ENCODE peak calls at places on chromosome 9, in eight cellular contexts. W is body of pancreas, S is suprapubic skin, Q is transverse colon, R is thyroid gland, N is lower leg skin, I is IMR-90, H is uterus. T is an unnamed sample.
A peak's percentile ranks its signal among the peaks of the same experiment; 100 is the strongest.

GRCh38 chr9:135508211-135508820 is 7.8 kb downstream of the MRPS2 start:
- DNase-seq in W (peak; percentile 6), S (peak; percentile 27), Q (no peak), R (no peak), N (no peak), I (no peak), H (no peak), T (peak; percentile 15)

GRCh38 chr9:119167876-119168275 is 201.4 kb downstream of the BRINP1 start:
- DNase-seq in W (no peak), S (no peak), Q (no peak), R (no peak), N (no peak), I (no peak), H (no peak), T (no peak)

GRCh38 chr9:112852741-112853505 is 37.8 kb downstream of the SLC46A2 start:
- DNase-seq in W (no peak), S (no peak), Q (no peak), R (no peak), N (no peak), I (no peak), H (no peak), T (peak; percentile 33)

GRCh38 chr9:7452378-7452777 is 347.2 kb downstream of the DMAC1 start:
- DNase-seq in W (no peak), S (no peak), Q (no peak), R (no peak), N (no peak), I (peak; percentile 81), H (no peak), T (no peak)

GRCh38 chr9:93531374-93531773 is 45.0 kb upstream of the PHF2 start:
- DNase-seq in W (no peak), S (peak; percentile 21), Q (no peak), R (peak; percentile 15), N (no peak), I (peak; percentile 7), H (no peak), T (no peak)

GRCh38 chr9:2859776-2860379 is 16.0 kb upstream of the PUM3 start:
- DNase-seq in W (peak; percentile 72), S (no peak), Q (peak; percentile 63), R (peak; percentile 59), N (no peak), I (peak; percentile 57), H (no peak), T (peak; percentile 39)

GRCh38 chr9:137394866-137395665 is 27.9 kb downstream of the EXD3 start:
- DNase-seq in W (no peak), S (no peak), Q (no peak), R (no peak), N (no peak), I (no peak), H (no peak), T (no peak)

GRCh38 chr9:135463140-135463539 is 16.4 kb upstream of the PPP1R26 start:
- DNase-seq in W (no peak), S (no peak), Q (no peak), R (no peak), N (no peak), I (peak; percentile 54), H (no peak), T (no peak)

GRCh38 chr9:211036-211435 is 3.6 kb upstream of the DOCK8 start:
- DNase-seq in W (no peak), S (no peak), Q (no peak), R (no peak), N (no peak), I (no peak), H (no peak), T (no peak)

GRCh38 chr9:115250646-115251045 is 132.7 kb upstream of the TNC start:
- DNase-seq in W (no peak), S (no peak), Q (no peak), R (no peak), N (no peak), I (peak; percentile 98), H (no peak), T (no peak)

GRCh38 chr9:119963798-119964372 is 594.6 kb upstream of the BRINP1 start:
- DNase-seq in W (no peak), S (no peak), Q (no peak), R (peak; percentile 8), N (no peak), I (peak; percentile 89), H (no peak), T (no peak)

GRCh38 chr9:131284856-131285255 is 4.7 kb upstream of the PLPP7 start:
- DNase-seq in W (no peak), S (no peak), Q (no peak), R (no peak), N (no peak), I (no peak), H (no peak), T (no peak)
- TF ChIP-seq POLR2A in W (no peak), S (no peak), Q (no peak), R (no peak), N (no peak), I (no peak), H (no peak), T (no peak)

GRCh38 chr9:89593776-89594427 is 10.9 kb upstream of the GADD45G start:
- DNase-seq in W (peak; percentile 69), S (no peak), Q (peak; percentile 69), R (peak; percentile 49), N (no peak), I (peak; percentile 7), H (no peak), T (peak; percentile 83)
- TF ChIP-seq CTCF in W (peak; percentile 62), S (peak; percentile 58), Q (peak; percentile 39), R (peak; percentile 41), N (no peak), I (peak; percentile 37), H (no peak), T (peak; percentile 71)

GRCh38 chr9:13983607-13984006 is 330.3 kb downstream of the NFIB start:
- DNase-seq in W (no peak), S (no peak), Q (no peak), R (no peak), N (no peak), I (no peak), H (no peak), T (no peak)
- TF ChIP-seq POLR2A in W (no peak), S (no peak), Q (no peak), R (no peak), N (no peak), I (no peak), H (no peak), T (no peak)

GRCh38 chr9:128102861-128103588 is 24.5 kb downstream of the PTGES2 start:
- DNase-seq in W (peak; percentile 89), S (no peak), Q (no peak), R (peak; percentile 83), N (no peak), I (no peak), H (peak; percentile 66), T (no peak)

GRCh38 chr9:128102196-128102595 is 25.3 kb downstream of the PTGES2 start:
- DNase-seq in W (no peak), S (no peak), Q (no peak), R (no peak), N (no peak), I (no peak), H (no peak), T (no peak)

GRCh38 chr9:128100581-128100980 is 26.9 kb downstream of the PTGES2 start:
- DNase-seq in W (peak; percentile 21), S (no peak), Q (no peak), R (no peak), N (no peak), I (no peak), H (no peak), T (no peak)

GRCh38 chr9:128101231-128101641 is 26.3 kb downstream of the PTGES2 start:
- DNase-seq in W (peak; percentile 19), S (no peak), Q (no peak), R (peak; percentile 66), N (no peak), I (no peak), H (no peak), T (no peak)

DNA sequence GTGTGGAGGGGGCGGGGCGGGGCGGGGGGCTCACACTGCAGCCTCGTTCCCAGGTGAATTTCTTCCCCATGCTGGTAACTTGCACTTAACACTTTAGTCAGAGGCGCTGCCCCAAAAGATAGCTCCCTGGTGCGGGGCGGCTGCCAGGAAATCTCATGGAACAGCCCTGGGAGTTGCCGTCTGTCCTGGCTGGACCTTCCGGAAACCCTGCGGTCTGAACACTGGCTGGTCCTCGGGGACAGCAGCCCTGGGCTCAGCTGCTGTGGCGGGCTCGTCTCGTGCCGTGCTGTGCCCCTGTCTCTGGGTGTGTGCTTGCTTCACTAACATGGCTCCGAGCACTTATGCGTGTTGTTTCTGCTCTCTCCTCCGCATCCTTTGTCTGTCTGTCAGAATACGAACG is 25.8 kb downstream of the PTGES2 start:
- DNase-seq in W (peak; percentile 23), S (peak; percentile 73), Q (no peak), R (peak; percentile 36), N (no peak), I (no peak), H (no peak), T (no peak)
- TF ChIP-seq CTCF in W (no peak), S (no peak), Q (no peak), R (no peak), N (no peak), I (no peak), H (no peak), T (no peak)

GRCh38 chr9:35112257-35113020 is 3.2 kb downstream of the ATOSB start:
- DNase-seq in W (no peak), S (no peak), Q (peak; percentile 40), R (no peak), N (peak; percentile 76), I (peak; percentile 64), H (no peak), T (no peak)

GRCh38 chr9:35108946-35109575 is 6.1 kb upstream of the STOML2 start:
- DNase-seq in W (no peak), S (no peak), Q (no peak), R (no peak), N (no peak), I (no peak), H (no peak), T (no peak)

GRCh38 chr9:35110327-35110758 is 5.3 kb downstream of the ATOSB start:
- DNase-seq in W (no peak), S (no peak), Q (no peak), R (peak; percentile 35), N (no peak), I (peak; percentile 43), H (no peak), T (peak; percentile 45)

GRCh38 chr9:35108461-35108860 is 5.5 kb upstream of the STOML2 start:
- DNase-seq in W (no peak), S (no peak), Q (no peak), R (no peak), N (no peak), I (no peak), H (no peak), T (no peak)

DNA sequence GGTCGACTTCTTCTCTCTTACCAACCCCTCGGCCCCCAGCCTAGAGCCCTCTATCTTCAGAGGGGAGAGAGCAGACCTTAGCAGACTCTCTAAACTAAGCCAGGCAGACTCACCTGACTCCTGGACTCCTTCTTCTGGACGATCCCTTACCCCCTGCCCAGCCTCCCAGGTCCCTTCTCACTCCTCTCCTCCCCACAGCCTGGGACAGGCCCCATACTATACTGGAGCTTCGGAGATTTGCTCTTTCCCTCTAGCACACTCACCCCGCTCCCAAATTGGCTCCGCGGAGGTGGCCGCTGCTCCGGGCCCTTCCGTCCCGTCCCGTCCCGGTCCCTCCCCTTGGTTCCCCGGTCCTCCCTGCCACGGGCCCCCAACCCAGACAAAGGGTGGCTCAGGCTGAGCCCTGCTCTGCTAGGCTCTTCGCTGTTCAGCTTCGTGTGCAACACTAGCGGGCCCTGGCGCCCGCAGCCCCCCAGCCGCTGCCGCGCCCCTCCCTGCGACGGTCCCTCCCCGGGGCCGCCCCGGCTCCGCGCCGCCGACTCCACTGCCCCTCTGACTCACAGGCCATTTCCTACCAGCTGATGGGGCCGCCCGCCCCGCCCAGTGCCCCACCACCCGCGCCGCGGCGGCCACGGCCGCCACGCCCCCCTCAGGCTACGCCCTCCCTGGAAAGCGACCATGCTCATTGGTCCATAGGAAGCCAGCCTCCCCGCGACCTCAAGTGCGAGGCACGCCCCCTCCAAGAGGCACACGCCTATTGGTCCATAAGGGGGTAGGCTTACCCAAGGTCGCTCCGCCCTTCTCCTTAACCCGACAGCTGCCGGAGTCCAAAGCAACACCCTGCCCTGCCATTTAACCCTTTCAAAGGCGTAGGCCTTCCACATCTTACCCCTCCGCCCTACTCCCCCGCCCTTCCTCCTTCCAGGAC is 4.4 kb downstream of the ATOSB start:
- DNase-seq in W (peak; percentile 98), S (peak; percentile 99), Q (peak; percentile 98), R (peak; percentile 99), N (peak; percentile 98), I (peak; percentile 99), H (peak; percentile 98), T (peak; percentile 97)
- TF ChIP-seq POLR2A in W (peak; percentile 57), S (no peak), Q (peak; percentile 58), R (peak; percentile 73), N (no peak), I (peak; percentile 89), H (peak; percentile 67), T (peak; percentile 66)

T was measured in Peyer's patch.